ENCODE peak calls at places on chromosomes 6 and 20, in nine cellular contexts. One of them, this sample, is unnamed.

GRCh38 chr6:111113731-111114438 is 26.6 kb downstream of the SLC16A10 start:
- DNase-seq in dorsolateral prefrontal cortex: no peak
- DNase-seq in AG04450: no peak
- DNase-seq in tibial artery: no peak
- DNase-seq in thoracic aorta: peak; percentile 25
- DNase-seq in effector memory CD4-positive, alpha-beta T cell: no peak
- DNase-seq in testis: peak; percentile 37
- DNase-seq in RWPE1: no peak
- DNase-seq in sigmoid colon: peak; percentile 66
- DNase-seq in this sample: no peak

GRCh38 chr6:85291326-85291725 is 158.6 kb upstream of the NT5E start:
- DNase-seq in RWPE1: no peak
- DNase-seq in tibial artery: no peak
- DNase-seq in thoracic aorta: no peak
- DNase-seq in AG04450: no peak
- DNase-seq in sigmoid colon: no peak
- DNase-seq in dorsolateral prefrontal cortex: no peak
- DNase-seq in testis: no peak
- DNase-seq in effector memory CD4-positive, alpha-beta T cell: no peak
- DNase-seq in this sample: no peak

GRCh38 chr6:100899202-100899601 is 18.1 kb upstream of the ASCC3 start:
- DNase-seq in testis: no peak
- DNase-seq in thoracic aorta: no peak
- DNase-seq in effector memory CD4-positive, alpha-beta T cell: no peak
- DNase-seq in dorsolateral prefrontal cortex: no peak
- DNase-seq in sigmoid colon: no peak
- DNase-seq in tibial artery: no peak
- DNase-seq in AG04450: no peak
- DNase-seq in RWPE1: no peak
- DNase-seq in this sample: no peak

GRCh38 chr20:63498950-63499332 is at the start of gene EEF1A2:
- DNase-seq in effector memory CD4-positive, alpha-beta T cell: peak; percentile 43
- DNase-seq in sigmoid colon: peak; percentile 58
- DNase-seq in thoracic aorta: no peak
- DNase-seq in RWPE1: no peak
- DNase-seq in AG04450: no peak
- DNase-seq in tibial artery: no peak
- DNase-seq in dorsolateral prefrontal cortex: peak; percentile 49
- DNase-seq in testis: no peak
- DNase-seq in this sample: no peak

GRCh38 chr6:20655317-20655716 is 121.1 kb downstream of the CDKAL1 start:
- DNase-seq in tibial artery: no peak
- DNase-seq in thoracic aorta: no peak
- DNase-seq in testis: no peak
- DNase-seq in RWPE1: no peak
- DNase-seq in effector memory CD4-positive, alpha-beta T cell: no peak
- DNase-seq in AG04450: no peak
- DNase-seq in sigmoid colon: no peak
- DNase-seq in dorsolateral prefrontal cortex: no peak
- DNase-seq in this sample: no peak

GRCh38 chr6:160024152-160024551 is 55.3 kb downstream of the IGF2R start:
- DNase-seq in thoracic aorta: no peak
- DNase-seq in testis: no peak
- DNase-seq in AG04450: no peak
- DNase-seq in dorsolateral prefrontal cortex: no peak
- DNase-seq in tibial artery: no peak
- DNase-seq in RWPE1: no peak
- DNase-seq in effector memory CD4-positive, alpha-beta T cell: no peak
- DNase-seq in sigmoid colon: no peak
- DNase-seq in this sample: no peak

GRCh38 chr6:148795563-148795962 is 48.7 kb downstream of the UST start:
- DNase-seq in testis: no peak
- DNase-seq in tibial artery: no peak
- DNase-seq in sigmoid colon: no peak
- DNase-seq in thoracic aorta: no peak
- DNase-seq in RWPE1: no peak
- DNase-seq in AG04450: no peak
- DNase-seq in effector memory CD4-positive, alpha-beta T cell: no peak
- DNase-seq in dorsolateral prefrontal cortex: no peak
- DNase-seq in this sample: no peak

GRCh38 chr20:3275064-3275935 is 36.3 kb upstream of the SLC4A11 start:
- DNase-seq in AG04450: no peak
- DNase-seq in tibial artery: no peak
- DNase-seq in RWPE1: no peak
- DNase-seq in thoracic aorta: no peak
- DNase-seq in sigmoid colon: no peak
- DNase-seq in dorsolateral prefrontal cortex: no peak
- DNase-seq in effector memory CD4-positive, alpha-beta T cell: no peak
- DNase-seq in testis: no peak
- DNase-seq in this sample: no peak

GRCh38 chr6:1950631-1951030 is 294.8 kb downstream of the GMDS start:
- DNase-seq in thoracic aorta: no peak
- DNase-seq in dorsolateral prefrontal cortex: no peak
- DNase-seq in sigmoid colon: no peak
- DNase-seq in tibial artery: no peak
- DNase-seq in testis: no peak
- DNase-seq in effector memory CD4-positive, alpha-beta T cell: no peak
- DNase-seq in RWPE1: no peak
- DNase-seq in AG04450: no peak
- DNase-seq in this sample: no peak

GRCh38 chr20:37222086-37222485 is 39.5 kb downstream of the GHRH start:
- DNase-seq in tibial artery: no peak
- DNase-seq in AG04450: no peak
- DNase-seq in effector memory CD4-positive, alpha-beta T cell: no peak
- DNase-seq in thoracic aorta: no peak
- DNase-seq in dorsolateral prefrontal cortex: no peak
- DNase-seq in RWPE1: no peak
- DNase-seq in testis: no peak
- DNase-seq in sigmoid colon: no peak
- DNase-seq in this sample: no peak

GRCh38 chr20:37220796-37221195 is 40.8 kb downstream of the GHRH start:
- DNase-seq in thoracic aorta: no peak
- DNase-seq in effector memory CD4-positive, alpha-beta T cell: no peak
- DNase-seq in dorsolateral prefrontal cortex: no peak
- DNase-seq in testis: peak; percentile 50
- DNase-seq in sigmoid colon: no peak
- DNase-seq in RWPE1: no peak
- DNase-seq in tibial artery: no peak
- DNase-seq in AG04450: no peak
- DNase-seq in this sample: no peak

GRCh38 chr20:37218976-37219375 is 39.6 kb upstream of the MROH8 start:
- DNase-seq in sigmoid colon: no peak
- DNase-seq in dorsolateral prefrontal cortex: no peak
- DNase-seq in testis: no peak
- DNase-seq in AG04450: no peak
- DNase-seq in RWPE1: no peak
- DNase-seq in effector memory CD4-positive, alpha-beta T cell: no peak
- DNase-seq in thoracic aorta: no peak
- DNase-seq in tibial artery: no peak
- DNase-seq in this sample: no peak

GRCh38 chr20:37218431-37218830 is 39.1 kb upstream of the MROH8 start:
- DNase-seq in dorsolateral prefrontal cortex: no peak
- DNase-seq in tibial artery: no peak
- DNase-seq in sigmoid colon: no peak
- DNase-seq in effector memory CD4-positive, alpha-beta T cell: no peak
- DNase-seq in RWPE1: no peak
- DNase-seq in testis: no peak
- DNase-seq in thoracic aorta: no peak
- DNase-seq in AG04450: no peak
- DNase-seq in this sample: no peak

GRCh38 chr20:37220255-37220654 is 40.9 kb upstream of the MROH8 start:
- DNase-seq in thoracic aorta: no peak
- DNase-seq in AG04450: no peak
- DNase-seq in tibial artery: no peak
- DNase-seq in effector memory CD4-positive, alpha-beta T cell: no peak
- DNase-seq in RWPE1: no peak
- DNase-seq in dorsolateral prefrontal cortex: no peak
- DNase-seq in sigmoid colon: no peak
- DNase-seq in testis: no peak
- DNase-seq in this sample: no peak
- H3K27ac ChIP-seq in thoracic aorta: peak overlapping the region; percentile 67
- H3K27ac ChIP-seq in AG04450: no peak overlapping the region
- H3K27ac ChIP-seq in tibial artery: no peak overlapping the region
- H3K27ac ChIP-seq in effector memory CD4-positive, alpha-beta T cell: no peak overlapping the region
- H3K27ac ChIP-seq in RWPE1: no peak overlapping the region
- H3K27ac ChIP-seq in dorsolateral prefrontal cortex: no peak overlapping the region
- H3K27ac ChIP-seq in sigmoid colon: peak overlapping the region; percentile 63
- H3K27ac ChIP-seq in testis: peak overlapping the region; percentile 5
- H3K27ac ChIP-seq in this sample: no peak overlapping the region

GRCh38 chr6:12010635-12011275 is 1.4 kb upstream of the HIVEP1 start:
- DNase-seq in testis: peak; percentile 85
- DNase-seq in RWPE1: peak; percentile 33
- DNase-seq in effector memory CD4-positive, alpha-beta T cell: no peak
- DNase-seq in dorsolateral prefrontal cortex: peak; percentile 57
- DNase-seq in AG04450: no peak
- DNase-seq in thoracic aorta: peak; percentile 33
- DNase-seq in sigmoid colon: peak; percentile 89
- DNase-seq in tibial artery: peak; percentile 85
- DNase-seq in this sample: no peak

GRCh38 chr6:12012231-12012565 is at the start of gene HIVEP1:
- DNase-seq in testis: no peak
- DNase-seq in AG04450: no peak
- DNase-seq in sigmoid colon: peak; percentile 71
- DNase-seq in dorsolateral prefrontal cortex: no peak
- DNase-seq in thoracic aorta: no peak
- DNase-seq in tibial artery: no peak
- DNase-seq in effector memory CD4-positive, alpha-beta T cell: peak; percentile 6
- DNase-seq in RWPE1: peak; percentile 13
- DNase-seq in this sample: no peak

GRCh38 chr6:12009904-12010634 is 2.0 kb upstream of the HIVEP1 start:
- DNase-seq in RWPE1: no peak
- DNase-seq in effector memory CD4-positive, alpha-beta T cell: no peak
- DNase-seq in sigmoid colon: no peak
- DNase-seq in dorsolateral prefrontal cortex: no peak
- DNase-seq in tibial artery: no peak
- DNase-seq in AG04450: no peak
- DNase-seq in thoracic aorta: no peak
- DNase-seq in testis: no peak
- DNase-seq in this sample: no peak

GRCh38 chr6:12012566-12013367 is 655 bp downstream of the HIVEP1 start:
- DNase-seq in sigmoid colon: peak; percentile 84
- DNase-seq in RWPE1: peak; percentile 63
- DNase-seq in thoracic aorta: peak; percentile 21
- DNase-seq in effector memory CD4-positive, alpha-beta T cell: peak; percentile 70
- DNase-seq in testis: peak; percentile 90
- DNase-seq in tibial artery: peak; percentile 88
- DNase-seq in AG04450: peak; percentile 84
- DNase-seq in dorsolateral prefrontal cortex: peak; percentile 78
- DNase-seq in this sample: peak; percentile 64

GRCh38 chr6:12011276-12012112 is 618 bp upstream of the HIVEP1 start:
- DNase-seq in sigmoid colon: peak; percentile 99
- DNase-seq in dorsolateral prefrontal cortex: peak; percentile 91
- DNase-seq in thoracic aorta: peak; percentile 93
- DNase-seq in testis: peak; percentile 98
- DNase-seq in effector memory CD4-positive, alpha-beta T cell: peak; percentile 97
- DNase-seq in AG04450: peak; percentile 91
- DNase-seq in tibial artery: peak; percentile 99
- DNase-seq in RWPE1: peak; percentile 94
- DNase-seq in this sample: peak; percentile 85
- H3K27ac ChIP-seq in sigmoid colon: peak overlapping the region; percentile 98
- H3K27ac ChIP-seq in dorsolateral prefrontal cortex: peak overlapping the region; percentile 83
- H3K27ac ChIP-seq in thoracic aorta: peak overlapping the region; percentile 94
- H3K27ac ChIP-seq in testis: peak overlapping the region; percentile 88
- H3K27ac ChIP-seq in effector memory CD4-positive, alpha-beta T cell: peak overlapping the region; percentile 81
- H3K27ac ChIP-seq in AG04450: no peak overlapping the region
- H3K27ac ChIP-seq in tibial artery: peak overlapping the region; percentile 94
- H3K27ac ChIP-seq in RWPE1: peak overlapping the region; percentile 98
- H3K27ac ChIP-seq in this sample: peak overlapping the region; percentile 97

GRCh38 chr6:107539409-107539808 is 49.5 kb downstream of the SOBP start:
- DNase-seq in testis: no peak
- DNase-seq in tibial artery: no peak
- DNase-seq in sigmoid colon: no peak
- DNase-seq in dorsolateral prefrontal cortex: no peak
- DNase-seq in AG04450: no peak
- DNase-seq in effector memory CD4-positive, alpha-beta T cell: no peak
- DNase-seq in RWPE1: no peak
- DNase-seq in thoracic aorta: no peak
- DNase-seq in this sample: no peak
- H3K27ac ChIP-seq in testis: no peak overlapping the region
- H3K27ac ChIP-seq in tibial artery: no peak overlapping the region
- H3K27ac ChIP-seq in sigmoid colon: no peak overlapping the region
- H3K27ac ChIP-seq in dorsolateral prefrontal cortex: no peak overlapping the region
- H3K27ac ChIP-seq in AG04450: no peak overlapping the region
- H3K27ac ChIP-seq in effector memory CD4-positive, alpha-beta T cell: no peak overlapping the region
- H3K27ac ChIP-seq in RWPE1: no peak overlapping the region
- H3K27ac ChIP-seq in thoracic aorta: no peak overlapping the region
- H3K27ac ChIP-seq in this sample: no peak overlapping the region

DNA sequence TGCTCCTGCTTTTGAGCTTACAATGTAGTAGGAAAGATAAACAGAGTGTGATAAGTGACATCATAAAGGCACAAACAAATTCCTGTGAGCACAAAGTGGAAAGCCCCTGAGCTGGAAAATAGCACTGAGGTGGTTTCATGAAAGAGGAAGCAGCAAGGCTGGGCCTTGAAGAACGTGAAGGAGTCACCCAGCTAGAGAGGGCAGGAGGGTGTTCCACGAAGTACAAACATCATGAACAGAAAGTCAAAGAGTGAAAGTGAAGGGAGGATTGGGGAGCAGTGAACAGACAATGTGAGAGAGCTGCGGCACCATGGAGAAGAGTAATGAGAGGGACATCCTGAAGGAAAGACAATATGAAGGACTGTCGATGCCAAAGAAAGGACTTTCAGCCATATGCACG is 543.6 kb downstream of the CD83 start:
- DNase-seq in testis: no peak
- DNase-seq in AG04450: no peak
- DNase-seq in dorsolateral prefrontal cortex: no peak
- DNase-seq in sigmoid colon: no peak
- DNase-seq in RWPE1: no peak
- DNase-seq in effector memory CD4-positive, alpha-beta T cell: peak; percentile 9
- DNase-seq in tibial artery: no peak
- DNase-seq in thoracic aorta: no peak
- DNase-seq in this sample: no peak
- H3K27ac ChIP-seq in testis: no peak overlapping the region
- H3K27ac ChIP-seq in AG04450: no peak overlapping the region
- H3K27ac ChIP-seq in dorsolateral prefrontal cortex: no peak overlapping the region
- H3K27ac ChIP-seq in sigmoid colon: no peak overlapping the region
- H3K27ac ChIP-seq in RWPE1: no peak overlapping the region
- H3K27ac ChIP-seq in effector memory CD4-positive, alpha-beta T cell: no peak overlapping the region
- H3K27ac ChIP-seq in tibial artery: no peak overlapping the region
- H3K27ac ChIP-seq in thoracic aorta: no peak overlapping the region
- H3K27ac ChIP-seq in this sample: no peak overlapping the region

This sample was measured in epithelial cell of prostate.